ENCODE peak calls at places on chromosomes 12 and 14, in seven cellular contexts. One of them, this sample, is unnamed.

GRCh38 chr12:53219116-53219955 is 12.3 kb upstream of the ITGB7 start:
- DNase-seq in fibroblast of the conjunctiva: no peak
- DNase-seq in cardiac fibroblast: peak; percentile 54
- DNase-seq in caudate nucleus: peak; percentile 34
- DNase-seq in GM20000: peak; percentile 79
- DNase-seq in mucosa of gallbladder: no peak
- DNase-seq in endodermal cell: peak; percentile 66
- DNase-seq in this sample: peak; percentile 66

GRCh38 chr12:106078358-106079025 is 60.3 kb downstream of the NUAK1 start:
- DNase-seq in cardiac fibroblast: peak; percentile 59
- DNase-seq in mucosa of gallbladder: no peak
- DNase-seq in fibroblast of the conjunctiva: no peak
- DNase-seq in caudate nucleus: peak; percentile 65
- DNase-seq in endodermal cell: peak; percentile 44
- DNase-seq in GM20000: no peak
- DNase-seq in this sample: no peak

GRCh38 chr14:35365130-35366047 is 39.2 kb downstream of the NFKBIA start:
- DNase-seq in endodermal cell: no peak
- DNase-seq in cardiac fibroblast: peak; percentile 84
- DNase-seq in GM20000: peak; percentile 63
- DNase-seq in fibroblast of the conjunctiva: no peak
- DNase-seq in caudate nucleus: no peak
- DNase-seq in mucosa of gallbladder: peak; percentile 76
- DNase-seq in this sample: peak; percentile 69

GRCh38 chr12:113912761-113913295 is 53.3 kb downstream of the RBM19 start:
- DNase-seq in mucosa of gallbladder: peak; percentile 48
- DNase-seq in GM20000: peak; percentile 68
- DNase-seq in cardiac fibroblast: peak; percentile 83
- DNase-seq in endodermal cell: peak; percentile 98
- DNase-seq in caudate nucleus: peak; percentile 69
- DNase-seq in fibroblast of the conjunctiva: peak; percentile 49
- DNase-seq in this sample: peak; percentile 69

GRCh38 chr14:27528328-27528727 is 930.5 kb upstream of the NOVA1 start:
- DNase-seq in fibroblast of the conjunctiva: peak; percentile 37
- DNase-seq in GM20000: no peak
- DNase-seq in endodermal cell: no peak
- DNase-seq in cardiac fibroblast: peak; percentile 35
- DNase-seq in caudate nucleus: no peak
- DNase-seq in mucosa of gallbladder: no peak
- DNase-seq in this sample: no peak

GRCh38 chr14:59511916-59512530 is 27.7 kb downstream of the JKAMP start:
- DNase-seq in fibroblast of the conjunctiva: no peak
- DNase-seq in GM20000: peak; percentile 30
- DNase-seq in caudate nucleus: no peak
- DNase-seq in endodermal cell: peak; percentile 88
- DNase-seq in mucosa of gallbladder: no peak
- DNase-seq in cardiac fibroblast: peak; percentile 4
- DNase-seq in this sample: peak; percentile 16

GRCh38 chr12:30613119-30613830 is 82.4 kb downstream of the IPO8 start:
- DNase-seq in cardiac fibroblast: peak; percentile 92
- DNase-seq in caudate nucleus: no peak
- DNase-seq in endodermal cell: no peak
- DNase-seq in fibroblast of the conjunctiva: no peak
- DNase-seq in GM20000: no peak
- DNase-seq in mucosa of gallbladder: no peak
- DNase-seq in this sample: no peak

GRCh38 chr12:92257261-92257660 is 111.6 kb upstream of the BTG1 start:
- DNase-seq in caudate nucleus: no peak
- DNase-seq in mucosa of gallbladder: no peak
- DNase-seq in endodermal cell: no peak
- DNase-seq in fibroblast of the conjunctiva: no peak
- DNase-seq in GM20000: no peak
- DNase-seq in cardiac fibroblast: no peak
- DNase-seq in this sample: no peak

GRCh38 chr14:76926521-76927251 is 100.5 kb downstream of the LRRC74A start:
- DNase-seq in GM20000: peak; percentile 80
- DNase-seq in caudate nucleus: peak; percentile 56
- DNase-seq in cardiac fibroblast: peak; percentile 89
- DNase-seq in endodermal cell: peak; percentile 65
- DNase-seq in fibroblast of the conjunctiva: peak; percentile 72
- DNase-seq in mucosa of gallbladder: peak; percentile 58
- DNase-seq in this sample: peak; percentile 80

GRCh38 chr12:129179941-129180340 is 326.7 kb downstream of the GLT1D1 start:
- DNase-seq in caudate nucleus: no peak
- DNase-seq in fibroblast of the conjunctiva: no peak
- DNase-seq in GM20000: no peak
- DNase-seq in endodermal cell: no peak
- DNase-seq in cardiac fibroblast: no peak
- DNase-seq in mucosa of gallbladder: peak; percentile 56
- DNase-seq in this sample: no peak

This sample was measured in GM10248.